ENCODE peak calls at places on chromosomes 11 and 22, in six cellular contexts. Z is GM23248, K is mesendoderm, H is SK-N-SH, G is mammary epithelial cell, Y is lung. M is an unnamed sample. For H3K4me1, the result is how much of the 10 kb centered on the place peaks cover.

GRCh38 chr22:30868663-30869385 is 99.8 kb downstream of the MORC2 start:
- DNase-seq in K (no peak), Y (no peak), G (no peak), H (peak), Z (peak), M (no peak)

GRCh38 chr11:64060861-64061444 is 25.2 kb downstream of the FLRT1 start:
- DNase-seq in Z (peak), H (peak), G (no peak), Y (peak), K (peak), M (peak)

GRCh38 chr11:42239102-42239501 is 779.6 kb upstream of the LRRC4C start:
- DNase-seq in H (no peak), G (peak), Y (no peak), K (no peak), Z (peak), M (no peak)

GRCh38 chr11:118565062-118565461 is 669 bp downstream of the IFT46 start:
- DNase-seq in K (no peak), G (peak), Y (no peak), H (no peak), Z (peak), M (no peak)

GRCh38 chr11:71420455-71421241 is 27.5 kb downstream of the DHCR7 start:
- DNase-seq in H (peak), Y (peak), Z (peak), K (peak), G (peak), M (peak)

GRCh38 chr11:43989162-43989961 is 46.9 kb downstream of the C11orf96 start:
- DNase-seq in K (peak), H (peak), Y (no peak), G (no peak), Z (no peak), M (peak)

GRCh38 chr11:116750070-116750718 is 22.6 kb downstream of the BUD13 start:
- DNase-seq in G (no peak), K (no peak), Y (no peak), H (no peak), Z (no peak), M (no peak)

GRCh38 chr11:10375280-10376048 is 70.6 kb downstream of the ADM start:
- DNase-seq in G (peak), Y (no peak), H (no peak), K (peak), Z (peak), M (no peak)

GRCh38 chr11:23540101-23540561 is 679.9 kb upstream of the CCDC179 start:
- DNase-seq in G (peak), K (peak), Y (no peak), H (peak), Z (peak), M (no peak)

GRCh38 chr11:15558513-15559181 is 443.9 kb downstream of the INSC start:
- DNase-seq in K (no peak), H (no peak), G (no peak), Y (no peak), Z (no peak), M (no peak)

GRCh38 chr11:1037506-1038055 is 1.1 kb upstream of the MUC6 start:
- DNase-seq in K (no peak), Y (no peak), Z (no peak), G (no peak), H (no peak), M (no peak)

GRCh38 chr22:44305888-44306287 is 6.9 kb downstream of the SHISAL1 start:
- DNase-seq in G (no peak), Y (no peak), K (no peak), H (no peak), Z (peak), M (no peak)

GRCh38 chr11:40337118-40337517 is 1122.3 kb downstream of the LRRC4C start:
- DNase-seq in Y (no peak), Z (no peak), G (peak), H (no peak), K (peak), M (no peak)

GRCh38 chr11:117072517-117073218 is 25.6 kb downstream of the SIK3 start:
- DNase-seq in H (no peak), K (peak), Z (peak), G (peak), Y (no peak), M (no peak)

GRCh38 chr11:63343130-63343529 is 26.5 kb upstream of the SLC22A9 start:
- DNase-seq in Y (no peak), G (no peak), Z (no peak), K (peak), H (no peak), M (no peak)

GRCh38 chr11:101264303-101264702 is 134.7 kb upstream of the PGR start:
- DNase-seq in Y (no peak), G (no peak), H (no peak), Z (no peak), K (no peak), M (no peak)

GRCh38 chr11:70024773-70025045 is 53.4 kb upstream of the ANO1 start:
- DNase-seq in Z (no peak), G (no peak), K (no peak), Y (no peak), H (no peak), M (no peak)

GRCh38 chr22:38414009-38414395 is 41.0 kb downstream of the KCNJ4 start:
- DNase-seq in H (no peak), Y (no peak), G (no peak), Z (no peak), K (no peak), M (no peak)

GRCh38 chr11:68028802-68029475 is 1.5 kb upstream of the NDUFS8 start:
- DNase-seq in K (no peak), G (peak), Z (peak), Y (no peak), H (no peak), M (no peak)

GRCh38 chr11:83680351-83680750 is 394.2 kb upstream of the CCDC90B start:
- DNase-seq in H (peak), K (peak), Z (no peak), G (no peak), Y (no peak), M (peak)

GRCh38 chr11:83682645-83682973 is 396.4 kb upstream of the CCDC90B start:
- DNase-seq in K (peak), H (no peak), Z (no peak), G (no peak), Y (no peak), M (no peak)

GRCh38 chr11:83681944-83682644 is 395.9 kb upstream of the CCDC90B start:
- DNase-seq in H (no peak), G (no peak), Y (no peak), Z (peak), K (no peak), M (no peak)

GRCh38 chr11:83684071-83684470 is 397.9 kb upstream of the CCDC90B start:
- DNase-seq in Z (no peak), K (peak), Y (no peak), H (no peak), G (no peak), M (no peak)

DNA sequence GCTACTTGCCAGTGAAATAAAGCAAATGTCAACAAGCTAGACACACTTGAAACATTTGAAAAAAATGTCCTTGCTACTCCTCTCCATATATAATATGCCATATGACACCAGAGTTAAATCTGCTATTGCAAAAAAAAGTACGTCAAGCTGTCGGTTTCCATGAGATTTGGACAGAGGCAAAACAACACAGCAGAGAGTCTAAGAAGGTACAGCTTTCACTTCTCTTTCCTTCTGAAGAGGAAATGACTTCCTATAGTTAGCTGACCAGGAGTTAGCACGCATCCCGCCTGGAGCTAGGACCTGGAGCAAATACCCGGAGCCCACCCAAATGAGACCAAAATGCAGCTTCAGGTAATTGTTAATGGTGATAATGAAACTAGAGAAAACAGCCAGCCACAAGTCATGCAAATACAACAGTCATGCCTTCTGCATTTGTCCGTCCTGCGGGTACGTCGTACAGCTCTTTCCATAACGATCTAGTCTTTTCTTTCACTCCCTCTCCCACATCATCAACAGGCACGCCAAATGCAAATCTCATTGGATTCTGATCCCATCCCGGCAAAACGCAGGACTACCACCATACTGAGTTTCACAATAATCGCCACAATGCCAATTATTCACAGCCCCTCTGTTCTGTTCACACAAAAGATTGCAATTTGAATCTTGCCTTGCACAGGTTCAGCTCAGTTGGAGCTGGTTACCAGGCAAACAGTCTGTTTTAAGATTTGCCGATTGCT is 395.0 kb upstream of the CCDC90B start:
- DNase-seq in G (peak), K (no peak), Y (no peak), H (no peak), Z (peak), M (no peak)
- H3K4me3 ChIP-seq in G (no peak), K (no peak), Y (no peak), H (no peak), Z (peak), M (no peak)

GRCh38 chr22:47149976-47150375 is 387.5 kb downstream of the TBC1D22A start:
- DNase-seq in K (no peak), G (no peak), Z (no peak), H (no peak), Y (no peak), M (no peak)
- H3K4me1 ChIP-seq in K (under half), G (under half), Z (under half), H (under half), Y (under half), M (under half)

GRCh38 chr11:122095950-122096942 is 19.8 kb downstream of the BLID start:
- DNase-seq in Z (peak), Y (no peak), H (no peak), K (no peak), G (peak), M (no peak)
- H3K4me3 ChIP-seq in Z (peak), Y (no peak), H (peak), K (no peak), G (peak), M (no peak)

DNA sequence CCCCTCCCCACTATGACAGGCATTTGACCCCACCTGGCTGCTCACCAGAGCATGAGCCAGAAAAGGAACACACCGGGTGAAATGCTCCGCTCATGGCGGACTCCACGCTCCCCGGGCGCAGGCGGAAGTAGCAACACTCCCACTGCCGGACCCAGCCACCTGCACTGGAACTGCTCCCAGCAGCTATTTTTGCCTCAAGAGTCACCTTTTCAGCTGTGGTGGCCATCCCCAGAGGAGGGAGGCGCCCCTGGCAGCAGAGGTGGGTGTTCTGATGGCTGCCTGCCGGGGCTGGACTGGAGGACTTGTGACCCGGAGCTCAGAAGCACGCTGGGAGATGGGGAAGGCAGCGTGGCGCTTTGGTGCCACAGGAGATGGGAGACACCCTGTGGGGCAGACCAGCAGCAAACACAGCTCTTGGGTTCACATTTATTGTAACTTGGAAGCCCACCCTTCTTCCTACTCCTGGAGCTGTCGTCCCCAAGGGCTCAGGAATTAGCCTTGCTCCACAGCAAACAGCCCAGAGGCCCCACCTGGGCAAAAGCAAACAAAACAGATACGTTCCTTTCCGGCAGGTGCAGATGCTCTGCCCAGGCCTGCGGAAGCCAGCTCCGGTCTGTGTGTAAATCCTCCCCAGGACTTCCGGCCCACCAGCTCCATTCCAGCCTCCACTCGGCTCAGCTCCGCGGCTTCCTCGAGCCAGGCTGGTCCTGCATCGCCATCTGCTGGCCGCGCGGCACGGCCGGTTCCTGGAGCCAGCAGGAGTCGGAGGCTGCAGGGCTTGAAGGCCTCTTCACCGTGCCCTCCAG is 3.7 kb downstream of the RPS19BP1 start:
- DNase-seq in H (peak), Y (peak), Z (peak), G (peak), K (peak), M (peak)
- H3K4me1 ChIP-seq in H (under half), Y (under half), Z (under half), G (under half), K (under half), M (under half)

DNA sequence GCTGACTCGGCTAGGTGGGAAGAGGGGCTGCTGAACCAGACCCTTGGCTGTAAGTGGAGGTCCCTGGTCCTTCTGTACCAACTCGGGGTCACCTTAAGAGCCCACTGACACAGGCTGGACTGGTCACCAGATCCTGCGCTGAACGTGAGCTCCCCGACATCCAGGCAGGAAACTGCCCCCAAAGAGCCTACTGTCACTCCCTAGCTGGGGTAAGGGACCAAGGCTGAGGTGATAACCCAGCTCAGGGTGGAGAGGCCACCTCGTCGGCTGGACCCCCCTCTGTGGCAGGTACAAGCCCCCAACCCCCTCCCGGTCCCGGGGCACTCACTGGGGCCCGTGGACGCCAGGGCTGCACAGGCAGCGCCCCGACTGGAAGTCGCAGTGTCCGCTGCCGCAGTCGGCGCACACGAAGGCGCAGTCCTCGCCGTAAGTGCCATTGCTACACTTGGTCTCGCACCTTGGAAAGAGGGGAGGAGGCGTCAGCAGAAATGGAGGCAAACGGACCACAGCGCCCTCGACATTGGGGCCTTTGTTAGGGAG is 7.5 kb downstream of the SCARF2 start:
- DNase-seq in Y (no peak), K (peak), H (no peak), Z (no peak), G (no peak), M (no peak)
- H3K4me3 ChIP-seq in Y (no peak), K (no peak), H (no peak), Z (no peak), G (no peak), M (no peak)

GRCh38 chr11:17418437-17418836 is 30.0 kb upstream of the KCNJ11 start:
- DNase-seq in G (no peak), H (no peak), K (peak), Y (no peak), Z (no peak), M (no peak)

GRCh38 chr11:17416492-17416891 is 28.0 kb upstream of the KCNJ11 start:
- DNase-seq in Y (no peak), G (no peak), H (no peak), K (no peak), Z (no peak), M (no peak)

GRCh38 chr11:17423533-17424310 is 35.3 kb upstream of the KCNJ11 start:
- DNase-seq in H (no peak), Z (no peak), K (no peak), G (no peak), Y (no peak), M (no peak)

DNA sequence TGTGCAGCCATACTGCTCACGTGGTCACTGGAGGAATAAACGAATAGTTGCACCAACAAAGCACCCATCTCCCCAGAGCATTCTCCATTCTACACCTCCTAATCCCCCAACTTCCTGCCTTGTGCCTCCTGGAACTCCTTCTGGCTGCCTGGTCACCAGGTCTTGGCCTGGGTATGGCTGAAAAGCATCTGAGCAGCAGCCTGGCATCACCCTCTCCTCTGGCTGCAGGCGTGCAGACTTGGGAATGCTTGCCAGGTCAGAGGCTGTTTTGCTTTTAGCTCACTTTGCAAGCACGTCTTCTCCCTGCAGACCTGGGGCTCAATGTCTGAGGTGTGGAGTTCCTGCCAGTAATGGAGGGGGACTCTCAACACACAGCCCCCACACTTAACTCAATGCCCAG is 33.3 kb upstream of the KCNJ11 start:
- DNase-seq in G (no peak), K (no peak), Z (no peak), Y (no peak), H (no peak), M (no peak)
- H3K4me1 ChIP-seq in G (under half), K (under half), Z (under half), Y (under half), H (under half), M (under half)

GRCh38 chr11:125494601-125494986 is 1.5 kb downstream of the FEZ1 start:
- DNase-seq in K (no peak), Y (no peak), Z (no peak), H (no peak), G (no peak), M (no peak)
- H3K4me3 ChIP-seq in K (peak), Y (no peak), Z (peak), H (no peak), G (peak), M (no peak)

DNA sequence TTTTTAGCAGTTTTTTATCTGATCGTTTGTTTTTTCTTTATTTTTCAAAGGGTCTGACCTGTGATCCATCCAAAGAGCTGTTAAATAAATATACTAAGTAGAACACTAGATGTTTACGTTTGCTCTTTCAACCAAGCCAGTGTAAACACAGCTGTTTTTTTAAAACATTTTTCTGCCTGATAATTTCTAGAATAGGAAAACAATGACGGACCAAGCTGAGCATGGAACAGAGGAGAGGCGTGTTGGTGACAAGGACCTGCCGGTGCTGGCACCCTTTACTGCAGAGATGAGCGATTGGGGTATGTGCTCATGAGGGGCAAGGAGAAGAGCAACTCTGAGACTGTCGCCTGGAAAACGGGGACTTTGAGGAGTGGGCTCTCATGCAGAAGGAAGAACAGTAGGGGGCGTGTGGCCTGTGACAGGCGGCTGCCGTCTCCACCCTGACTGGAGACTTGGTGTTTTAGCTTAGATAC is 28.6 kb upstream of the PANX2 start:
- DNase-seq in G (no peak), Y (no peak), K (peak), Z (no peak), H (peak), M (no peak)
- H3K4me1 ChIP-seq in G (under half), Y (under half), K (under half), Z (under half), H (under half), M (under half)

DNA sequence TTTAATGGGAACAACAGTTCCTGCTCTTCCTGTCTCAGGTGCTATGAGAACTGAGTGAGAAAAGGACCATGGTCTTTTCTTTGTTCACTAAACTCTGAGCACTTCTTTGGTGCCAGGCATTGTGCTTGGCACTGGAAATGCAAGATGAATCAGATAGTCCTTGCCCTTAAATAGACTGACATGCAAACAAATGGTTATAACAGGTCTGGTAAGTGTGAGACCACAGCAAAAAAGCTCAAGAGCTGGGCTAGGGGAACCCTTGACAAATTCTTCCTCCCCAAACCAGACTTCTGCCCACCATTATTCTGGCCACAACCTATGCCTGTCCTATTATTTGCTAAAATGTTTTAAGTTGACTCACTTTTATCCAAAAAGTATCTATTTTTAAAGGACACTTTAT is 5.1 kb downstream of the SLC43A3 start:
- DNase-seq in H (no peak), G (no peak), Z (no peak), Y (no peak), K (no peak), M (no peak)
- H3K4me3 ChIP-seq in H (no peak), G (no peak), Z (no peak), Y (no peak), K (no peak), M (no peak)